ENCODE peak calls at places on chromosomes 13 and 19, in nine cellular contexts. V is cardiac fibroblast, Z is AG10803, B is mucosa of descending colon, U is thoracic aorta, N is epithelial cell of esophagus, Q is A549, Y is foreskin fibroblast, A is dorsolateral prefrontal cortex. S is an unnamed sample.

GRCh38 chr19:50233308-50233910 is 30.0 kb downstream of the MYH14 start:
- DNase-seq in A (no peak), V (no peak), Z (no peak), Y (no peak), N (no peak), Q (no peak), B (no peak), U (no peak), S (no peak)

GRCh38 chr19:10333758-10334339 is 520 bp upstream of the RAVER1 start:
- DNase-seq in Y (peak), Z (no peak), V (no peak), U (no peak), B (no peak), N (no peak), Q (no peak), A (no peak), S (no peak)

GRCh38 chr13:49441312-49441711 is 2.6 kb downstream of the CAB39L start:
- DNase-seq in U (no peak), A (no peak), B (no peak), V (no peak), N (no peak), Z (no peak), Q (no peak), Y (no peak), S (no peak)

GRCh38 chr13:106530209-106530906 is 5.1 kb downstream of the EFNB2 start:
- DNase-seq in Z (no peak), A (no peak), U (no peak), B (no peak), Y (peak), V (no peak), Q (no peak), N (peak), S (no peak)

GRCh38 chr19:2540646-2541454 is 64.9 kb downstream of the GADD45B start:
- DNase-seq in Z (peak), A (no peak), Q (peak), Y (peak), N (peak), B (peak), U (peak), V (peak), S (no peak)

GRCh38 chr13:109900320-109900719 is 113.9 kb upstream of the IRS2 start:
- DNase-seq in A (no peak), Y (no peak), N (no peak), B (no peak), Z (no peak), Q (no peak), V (peak), U (no peak), S (no peak)

GRCh38 chr19:44757735-44758505 is 9.4 kb downstream of the BCL3 start:
- DNase-seq in U (no peak), A (peak), Z (peak), Q (no peak), N (no peak), B (peak), Y (peak), V (peak), S (no peak)

GRCh38 chr13:46100191-46100877 is 4.5 kb downstream of the CPB2 start:
- DNase-seq in Q (no peak), U (no peak), N (peak), A (no peak), Y (peak), B (no peak), V (peak), Z (no peak), S (no peak)

GRCh38 chr19:30362156-30362754 is 9.9 kb upstream of the ZNF536 start:
- DNase-seq in Y (peak), N (no peak), Z (peak), Q (no peak), U (no peak), V (no peak), A (no peak), B (no peak), S (no peak)

GRCh38 chr19:52142001-52142595 is 2.4 kb upstream of the ZNF616 start:
- DNase-seq in Z (no peak), Y (peak), V (no peak), B (no peak), U (no peak), A (no peak), N (peak), Q (no peak), S (no peak)

GRCh38 chr13:70729369-70729768 is 621.1 kb upstream of the KLHL1 start:
- DNase-seq in Y (no peak), A (no peak), Q (no peak), Z (no peak), N (no peak), U (no peak), B (no peak), V (no peak), S (no peak)

GRCh38 chr13:70723732-70724131 is 615.5 kb upstream of the KLHL1 start:
- DNase-seq in Z (no peak), B (no peak), N (peak), Q (peak), U (no peak), V (no peak), Y (peak), A (no peak), S (no peak)
- TF ChIP-seq CTCF in Z (no peak), B (no peak), N (peak), Q (no peak), U (no peak), V (no peak), Y (no peak), A (no peak), S (no peak)

DNA sequence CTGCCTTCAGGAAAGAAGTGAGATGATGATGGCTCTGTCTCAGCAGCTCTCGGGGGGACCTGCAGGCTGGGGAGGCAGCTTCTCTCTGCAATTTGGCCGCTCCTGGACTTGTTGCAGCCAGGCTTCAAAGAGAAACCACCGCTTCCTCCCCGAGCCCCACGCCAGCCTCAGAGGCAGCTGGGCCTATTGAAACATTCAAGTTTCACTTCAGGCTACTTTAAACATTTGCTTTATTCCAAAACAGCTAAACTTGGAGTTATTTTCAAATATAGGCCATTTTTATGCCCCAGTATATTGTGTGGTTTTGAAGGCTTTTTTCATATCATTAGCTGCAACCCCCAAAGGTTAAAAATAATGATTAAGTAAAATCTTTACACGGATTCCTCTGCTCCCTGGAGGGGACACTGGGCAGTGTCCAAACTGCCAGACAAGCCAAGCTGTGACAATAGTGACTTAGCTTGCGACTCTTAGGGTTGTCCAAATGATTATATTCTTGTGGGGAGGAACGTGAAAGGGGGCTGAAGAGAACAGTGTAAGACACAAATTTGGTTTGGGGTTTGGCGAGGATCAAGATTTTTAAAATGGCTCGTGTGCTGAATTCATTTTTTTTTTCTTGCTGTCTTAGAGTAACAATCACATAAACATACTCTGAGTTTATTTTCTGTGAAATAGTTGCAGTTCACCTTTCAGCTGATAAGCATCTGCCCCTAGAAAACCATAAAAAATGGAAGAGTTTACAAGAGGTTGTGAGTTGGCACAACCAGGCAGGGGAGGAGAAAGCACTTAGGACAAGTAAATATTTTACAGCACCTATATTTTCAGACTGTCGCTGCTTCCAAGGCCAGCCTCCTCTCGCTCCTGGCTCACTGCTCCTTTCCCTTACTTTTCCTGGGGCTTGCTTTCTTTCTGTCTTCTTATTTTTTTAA is 330.6 kb downstream of the DLEU7 start:
- DNase-seq in V (peak), A (peak), Z (peak), B (peak), N (no peak), U (no peak), Y (peak), Q (no peak), S (no peak)
- TF ChIP-seq CTCF in V (no peak), A (peak), Z (no peak), B (no peak), N (no peak), U (no peak), Y (no peak), Q (no peak), S (no peak)

GRCh38 chr13:51800456-51800855 is 3.5 kb downstream of the DHRS12 start:
- DNase-seq in B (no peak), Z (no peak), U (no peak), Y (peak), A (no peak), N (no peak), V (no peak), Q (no peak), S (no peak)

GRCh38 chr13:51799261-51799660 is 4.7 kb downstream of the DHRS12 start:
- DNase-seq in U (no peak), B (no peak), V (no peak), Q (no peak), Y (no peak), N (no peak), A (no peak), Z (no peak), S (no peak)

GRCh38 chr13:51794959-51795358 is 9.0 kb downstream of the DHRS12 start:
- DNase-seq in B (no peak), V (no peak), N (no peak), A (no peak), Q (no peak), Y (no peak), Z (no peak), U (no peak), S (no peak)

GRCh38 chr13:51795419-51795818 is 8.5 kb downstream of the DHRS12 start:
- DNase-seq in B (no peak), U (no peak), N (no peak), Y (no peak), Z (no peak), Q (no peak), V (no peak), A (no peak), S (no peak)

GRCh38 chr13:51797664-51798488 is 6.1 kb downstream of the DHRS12 start:
- DNase-seq in B (no peak), A (peak), Q (peak), V (peak), U (no peak), Y (peak), Z (peak), N (peak), S (no peak)
- TF ChIP-seq CTCF in B (peak), A (peak), Q (peak), V (peak), U (peak), Y (peak), Z (peak), N (peak), S (no peak)

GRCh38 chr19:34066007-34066656 is 106.2 kb upstream of the LSM14A start:
- DNase-seq in Z (no peak), Y (no peak), Q (no peak), A (no peak), N (no peak), U (no peak), V (no peak), B (no peak), S (no peak)
- TF ChIP-seq CTCF in Z (no peak), Y (no peak), Q (no peak), A (no peak), N (no peak), U (no peak), V (no peak), B (no peak), S (no peak)

GRCh38 chr13:99572921-99573320 is 71.6 kb downstream of the TM9SF2 start:
- DNase-seq in N (no peak), B (no peak), U (no peak), Z (peak), Q (no peak), Y (peak), V (peak), A (no peak), S (no peak)

GRCh38 chr13:99575376-99575775 is 74.1 kb downstream of the TM9SF2 start:
- DNase-seq in B (no peak), U (no peak), V (no peak), A (no peak), Q (no peak), Y (no peak), N (no peak), Z (no peak), S (no peak)

GRCh38 chr13:99582511-99582910 is 81.2 kb downstream of the TM9SF2 start:
- DNase-seq in Z (no peak), U (no peak), Y (no peak), A (no peak), V (no peak), B (no peak), N (no peak), Q (no peak), S (no peak)

GRCh38 chr13:99580500-99581268 is 79.4 kb downstream of the TM9SF2 start:
- DNase-seq in Z (no peak), B (no peak), Q (no peak), N (no peak), A (no peak), V (no peak), U (no peak), Y (no peak), S (no peak)

DNA sequence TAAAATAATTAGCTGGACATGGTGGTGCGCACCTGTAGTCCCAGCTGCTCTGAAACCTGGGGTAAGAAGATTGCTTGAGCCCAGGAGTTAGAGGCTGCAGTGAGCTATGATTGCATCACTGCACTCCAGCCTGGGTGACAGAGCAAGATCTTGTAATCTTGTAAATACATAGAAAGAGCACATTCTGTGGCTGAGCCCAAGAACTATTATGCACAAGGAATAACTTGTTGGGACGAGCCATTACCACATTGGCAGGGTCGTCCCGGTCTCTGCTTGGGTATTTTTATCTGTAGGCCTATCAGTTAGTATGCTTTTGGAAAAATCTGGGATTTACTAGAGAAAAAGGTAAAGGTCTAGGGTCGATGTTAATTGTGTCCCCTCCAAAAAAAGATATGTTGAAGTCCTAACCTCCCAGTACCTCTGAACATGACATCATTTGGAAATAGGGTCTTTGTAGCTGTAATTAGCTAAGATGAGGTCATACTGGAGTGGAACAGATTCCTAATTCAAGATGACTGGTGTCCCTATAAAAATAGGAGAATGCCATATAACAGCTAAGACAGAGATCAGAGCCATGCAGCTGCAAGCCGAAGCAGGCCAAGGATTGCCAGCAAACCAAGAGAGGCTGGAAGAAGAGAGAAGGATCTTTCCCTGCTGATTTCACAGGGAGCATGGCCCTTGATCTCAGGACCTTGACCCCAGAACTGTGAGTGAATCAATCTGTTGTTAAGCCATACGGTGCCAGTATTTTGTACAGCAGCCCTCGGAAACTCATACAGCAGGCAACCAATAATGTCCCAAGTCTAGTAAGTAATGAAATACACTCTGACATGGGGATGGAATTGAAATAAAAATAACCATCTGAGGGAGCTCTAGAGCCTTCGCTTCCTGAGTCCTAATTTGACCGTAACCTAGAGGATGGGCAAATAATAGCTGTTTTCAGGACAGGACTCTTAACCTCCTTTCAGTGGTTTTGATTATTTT is 77.0 kb downstream of the TM9SF2 start:
- DNase-seq in U (no peak), Z (peak), Y (peak), A (no peak), V (peak), B (no peak), Q (peak), N (no peak), S (no peak)
- TF ChIP-seq CTCF in U (peak), Z (peak), Y (no peak), A (peak), V (peak), B (no peak), Q (no peak), N (peak), S (no peak)

GRCh38 chr13:39600766-39601165 is 2.2 kb downstream of the LHFPL6 start:
- DNase-seq in Y (peak), B (no peak), Z (no peak), A (no peak), N (no peak), U (peak), Q (peak), V (peak), S (no peak)
- TF ChIP-seq CTCF in Y (peak), B (no peak), Z (peak), A (peak), N (no peak), U (peak), Q (no peak), V (peak), S (no peak)